ENCODE peak calls at places on chromosomes 16 and 17, in seven cellular contexts. O is heart left ventricle; Q is OCI-LY7; J is smooth muscle cell of the brain vasculature; C is adrenal gland; H is T-helper 1 cell; D is activated CD4-positive, alpha-beta T cell treated with anti-CD3 and anti-CD28 coated beads, Interleukin-2, amount 50 U/mL, for 1 hour. F is an unnamed sample.

GRCh38 chr17:9241774-9242496 is 220.6 kb downstream of the NTN1 start:
- DNase-seq in O (peak), Q (no peak), J (no peak), C (no peak), H (no peak), D (no peak), F (no peak)

GRCh38 chr16:72021043-72021442 is 12.5 kb downstream of the DHODH start:
- DNase-seq in O (no peak), Q (no peak), J (no peak), C (no peak), H (no peak), D (no peak), F (no peak)

GRCh38 chr16:56301391-56301850 is 110.1 kb downstream of the GNAO1 start:
- DNase-seq in O (no peak), Q (no peak), J (no peak), C (no peak), H (no peak), D (no peak), F (no peak)

GRCh38 chr16:84050316-84050715 is 7.7 kb upstream of the SLC38A8 start:
- DNase-seq in O (peak), Q (no peak), J (no peak), C (no peak), H (no peak), D (no peak), F (no peak)

GRCh38 chr17:9628509-9628908 is 16.8 kb upstream of the USP43 start:
- DNase-seq in O (no peak), Q (no peak), J (no peak), C (no peak), H (no peak), D (no peak), F (no peak)

GRCh38 chr16:84648595-84649510 is 542 bp downstream of the KLHL36 start:
- DNase-seq in O (peak), Q (peak), J (no peak), C (peak), H (peak), D (peak), F (peak)

GRCh38 chr16:84054271-84054670 is 11.7 kb upstream of the SLC38A8 start:
- DNase-seq in O (peak), Q (no peak), J (no peak), C (no peak), H (no peak), D (no peak), F (no peak)

GRCh38 chr16:51544850-51545467 is 393.9 kb upstream of the SALL1 start:
- DNase-seq in O (no peak), Q (no peak), J (no peak), C (no peak), H (no peak), D (no peak), F (no peak)

GRCh38 chr16:19599968-19600716 is 44.6 kb downstream of the VPS35L start:
- DNase-seq in O (no peak), Q (no peak), J (no peak), C (no peak), H (no peak), D (no peak), F (no peak)

GRCh38 chr17:7236808-7237207 is 2.4 kb downstream of the PHF23 start:
- DNase-seq in O (peak), Q (no peak), J (no peak), C (no peak), H (no peak), D (no peak), F (no peak)

GRCh38 chr16:47110939-47111338 is 32.8 kb downstream of the NETO2 start:
- DNase-seq in O (no peak), Q (peak), J (no peak), C (no peak), H (no peak), D (no peak), F (no peak)

GRCh38 chr17:8799001-8799850 is at the start of gene MFSD6L:
- DNase-seq in O (no peak), Q (no peak), J (no peak), C (no peak), H (no peak), D (no peak), F (no peak)

GRCh38 chr17:44197980-44198720 is 1.5 kb downstream of the ATXN7L3 start:
- DNase-seq in O (peak), Q (peak), J (no peak), C (peak), H (peak), D (peak), F (peak)

GRCh38 chr16:5008311-5008731 is 25.4 kb downstream of the NAGPA start:
- DNase-seq in O (no peak), Q (no peak), J (no peak), C (no peak), H (no peak), D (no peak), F (no peak)

F was measured in prostate gland.